ENCODE peak calls at places on chromosomes 3 and 15, in four cellular contexts. K, N, I and M are unnamed samples.

GRCh38 chr3:84600703-84601225 is 358.0 kb upstream of the CADM2 start:
- DNase-seq in K (no peak), N (no peak), I (no peak), M (no peak)

GRCh38 chr15:100783760-100784492 is 95.7 kb upstream of the ALDH1A3 start:
- DNase-seq in K (no peak), N (no peak), I (no peak), M (no peak)

GRCh38 chr3:187281191-187281714 is 10.3 kb downstream of the MASP1 start:
- DNase-seq in K (no peak), N (no peak), I (no peak), M (no peak)

GRCh38 chr3:72725229-72725628 is 123.0 kb downstream of the SHQ1 start:
- DNase-seq in K (no peak), N (no peak), I (no peak), M (no peak)

GRCh38 chr3:152375546-152375945 is 106.8 kb downstream of the MBNL1 start:
- DNase-seq in K (no peak), N (no peak), I (no peak), M (no peak)

GRCh38 chr3:40206522-40206921 is 103.0 kb upstream of the EIF1B start:
- DNase-seq in K (no peak), N (no peak), I (no peak), M (peak)

GRCh38 chr3:126466886-126467610 is 8.6 kb downstream of the ZXDC start:
- DNase-seq in K (no peak), N (no peak), I (no peak), M (no peak)

GRCh38 chr3:152176998-152177397 is 91.7 kb upstream of the MBNL1 start:
- DNase-seq in K (no peak), N (no peak), I (no peak), M (no peak)

GRCh38 chr3:65716372-65716771 is 322.3 kb downstream of the MAGI1 start:
- DNase-seq in K (no peak), N (no peak), I (no peak), M (no peak)

GRCh38 chr3:88678747-88679146 is 428.7 kb upstream of the EPHA3 start:
- DNase-seq in K (no peak), N (no peak), I (no peak), M (no peak)